ENCODE peak calls at places on chromosome 16, in four cellular contexts. J is trophoblast cell, U is K562, Z is uterus. N is an unnamed sample. For H3K4me1, the result is how much of the 10 kb centered on the place peaks cover.

GRCh38 chr16:12341423-12341822 is 364.9 kb downstream of the SNX29 start:
- DNase-seq in U (no peak), Z (no peak), J (peak), N (no peak)

GRCh38 chr16:89304181-89304851 is 86.8 kb downstream of the ZNF778 start:
- DNase-seq in Z (no peak), U (no peak), J (no peak), N (no peak)

GRCh38 chr16:55655709-55656694 is at the start of gene SLC6A2:
- DNase-seq in J (peak), U (no peak), Z (no peak), N (no peak)

GRCh38 chr16:53084736-53085538 is 30.1 kb downstream of the CHD9 start:
- DNase-seq in Z (no peak), U (no peak), J (no peak), N (no peak)

GRCh38 chr16:19884021-19884485 is 595 bp downstream of the GPRC5B start:
- DNase-seq in Z (peak), J (peak), U (no peak), N (no peak)

GRCh38 chr16:71389330-71389729 is 30.8 kb downstream of the CALB2 start:
- DNase-seq in Z (no peak), J (no peak), U (no peak), N (no peak)

GRCh38 chr16:68190745-68191510 is 45.0 kb downstream of the ESRP2 start:
- DNase-seq in U (no peak), J (no peak), Z (no peak), N (no peak)

GRCh38 chr16:57667526-57668258 is 414 bp upstream of the ADGRG3 start:
- DNase-seq in J (peak), U (peak), Z (no peak), N (no peak)

GRCh38 chr16:19138601-19139000 is 24.8 kb downstream of the ITPRIPL2 start:
- DNase-seq in Z (peak), U (no peak), J (peak), N (peak)

GRCh38 chr16:50323335-50324011 is 45.3 kb downstream of the BRD7 start:
- DNase-seq in U (peak), Z (no peak), J (peak), N (no peak)

GRCh38 chr16:57873218-57873617 is 70.9 kb upstream of the KIFC3 start:
- DNase-seq in U (no peak), Z (no peak), J (peak), N (no peak)

GRCh38 chr16:56237451-56237930 is 46.2 kb downstream of the GNAO1 start:
- DNase-seq in J (no peak), U (no peak), Z (no peak), N (no peak)

GRCh38 chr16:86775401-86775985 is 197.1 kb downstream of the FOXL1 start:
- DNase-seq in J (no peak), Z (no peak), U (no peak), N (peak)

GRCh38 chr16:17194190-17194780 is 276.5 kb downstream of the XYLT1 start:
- DNase-seq in J (peak), U (peak), Z (peak), N (peak)

GRCh38 chr16:77514500-77515225 is 79.8 kb upstream of the ADAMTS18 start:
- DNase-seq in J (no peak), U (no peak), Z (no peak), N (no peak)

GRCh38 chr16:630815-631405 is at the start of gene WFIKKN1:
- DNase-seq in J (no peak), Z (no peak), U (peak), N (no peak)
- H3K27ac ChIP-seq in J (peak), Z (no peak), U (peak), N (no peak)

DNA sequence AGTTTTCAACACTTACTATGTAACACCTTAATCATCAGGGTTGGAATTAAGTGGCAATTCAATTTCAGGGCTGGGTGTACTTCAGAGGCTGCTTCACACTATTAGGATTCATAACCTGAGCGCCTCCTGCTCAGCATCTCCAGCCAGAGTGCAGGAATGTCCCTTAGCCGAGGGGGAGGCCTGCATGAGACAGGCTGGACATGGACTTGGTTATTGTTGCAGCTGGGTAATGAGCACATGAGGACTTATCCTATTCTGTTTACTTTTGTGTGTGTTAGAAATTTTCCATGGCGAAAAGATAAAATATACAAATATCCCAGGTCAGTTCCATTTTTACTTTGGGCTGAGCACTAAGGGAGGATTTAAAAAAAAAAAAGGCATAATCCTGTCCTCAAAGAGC is 10.4 kb downstream of the PMM2 start:
- DNase-seq in Z (no peak), J (no peak), U (no peak), N (no peak)
- H3K4me1 ChIP-seq in Z (under half), J (under half), U (under half), N (under half)

GRCh38 chr16:29900888-29901606 is 759 bp downstream of the ASPHD1 start:
- DNase-seq in J (no peak), U (no peak), Z (no peak), N (no peak)

GRCh38 chr16:29901607-29901945 is 1.3 kb downstream of the ASPHD1 start:
- DNase-seq in Z (no peak), J (no peak), U (no peak), N (no peak)

GRCh38 chr16:29899516-29900101 is at the start of gene SEZ6L2:
- DNase-seq in U (peak), J (peak), Z (no peak), N (no peak)

GRCh38 chr16:29898786-29899515 is 399 bp downstream of the SEZ6L2 start:
- DNase-seq in J (no peak), Z (no peak), U (no peak), N (no peak)

GRCh38 chr16:29900102-29900887 is at the start of gene ASPHD1:
- DNase-seq in U (peak), Z (peak), J (peak), N (peak)
- H3K27ac ChIP-seq in U (no peak), Z (no peak), J (no peak), N (no peak)

GRCh38 chr16:4373909-4374742 is 2.5 kb downstream of the VASN start:
- DNase-seq in U (peak), Z (peak), J (peak), N (peak)
- H3K4me1 ChIP-seq in U (half or more), Z (under half), J (half or more), N (half or more)

DNA sequence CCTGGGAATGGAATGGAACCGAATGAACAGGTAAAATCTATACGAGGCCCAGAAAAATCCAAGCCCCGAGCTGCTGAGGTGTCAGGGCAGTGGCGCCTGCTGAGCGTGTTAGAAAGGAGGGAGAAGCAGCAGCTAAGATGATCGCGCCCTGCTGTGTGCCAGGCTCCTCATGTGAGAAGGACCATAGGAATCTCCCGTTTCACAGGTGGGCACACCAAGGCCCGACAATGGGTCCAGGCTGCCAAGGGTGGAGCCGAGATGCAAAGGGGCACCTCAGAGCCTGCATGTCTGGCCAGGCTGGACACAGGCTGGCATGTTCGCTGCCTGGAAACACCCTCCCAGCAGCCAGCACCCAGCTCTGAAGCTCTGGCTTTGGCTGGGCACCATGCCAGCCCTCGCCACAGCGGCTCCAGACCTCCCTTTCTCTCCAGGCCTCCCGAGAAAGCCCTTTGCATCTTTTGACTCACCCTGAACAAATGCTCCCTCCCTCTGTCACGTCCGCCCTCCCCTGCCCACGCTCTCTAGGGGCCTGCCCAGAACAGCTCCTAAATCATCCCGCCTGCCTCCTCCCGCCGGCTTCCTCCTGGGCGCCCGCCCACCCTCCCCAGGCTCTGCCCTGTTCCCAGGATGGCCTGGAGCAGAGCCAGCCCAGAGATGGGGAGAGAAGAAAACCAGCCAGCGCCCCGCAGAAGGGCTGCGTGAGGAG is 217.8 kb upstream of the GSE1 start:
- DNase-seq in J (peak), Z (peak), U (peak), N (peak)
- H3K27ac ChIP-seq in J (no peak), Z (peak), U (no peak), N (peak)